ENCODE peak calls at places on chromosomes 12 and 14, in seven cellular contexts. U is NCI-H345, P is occipital lobe, F is body of pancreas, A is T-cell, E is ureter, I is RWPE2. Z is an unnamed sample.

GRCh38 chr12:25051171-25051570 is 102.3 kb upstream of the BCAT1 start:
- DNase-seq in U (peak; percentile 2), F (no peak), P (no peak), A (no peak), I (no peak), E (no peak), Z (no peak)

GRCh38 chr14:105120056-105120455 is 48.5 kb downstream of the JAG2 start:
- DNase-seq in I (no peak), U (no peak), F (no peak), E (no peak), A (no peak), P (no peak), Z (no peak)

GRCh38 chr12:16048511-16048910 is 137.4 kb downstream of the DERA start:
- DNase-seq in E (no peak), U (no peak), F (no peak), A (no peak), P (no peak), I (no peak), Z (no peak)

GRCh38 chr12:26278666-26279065 is 83.3 kb downstream of the SSPN start:
- DNase-seq in U (no peak), F (no peak), A (no peak), E (no peak), P (no peak), I (no peak), Z (no peak)

GRCh38 chr12:80504389-80505153 is 60.5 kb downstream of the PTPRQ start:
- DNase-seq in I (no peak), P (no peak), A (no peak), F (no peak), U (no peak), E (no peak), Z (no peak)

GRCh38 chr12:122040579-122041386 is 19.1 kb downstream of the BCL7A start:
- DNase-seq in F (no peak), I (no peak), E (no peak), P (no peak), A (no peak), U (no peak), Z (no peak)

GRCh38 chr12:105935106-105935505 is 203.6 kb downstream of the NUAK1 start:
- DNase-seq in A (no peak), E (no peak), F (no peak), I (no peak), P (peak; percentile 21), U (no peak), Z (no peak)

GRCh38 chr14:28653521-28653920 is 113.1 kb upstream of the FOXG1 start:
- DNase-seq in U (peak; percentile 16), P (no peak), A (no peak), E (no peak), F (no peak), I (peak; percentile 78), Z (no peak)

GRCh38 chr12:48739618-48740269 is 23.2 kb upstream of the CCNT1 start:
- DNase-seq in I (no peak), A (no peak), E (no peak), U (no peak), P (no peak), F (no peak), Z (no peak)

Z was measured in KG1.